ENCODE peak calls at places on chromosome 19, in eight cellular contexts. K is stimulated activated CD4-positive, alpha-beta T cell treated with anti-CD3 and anti-CD28 coated beads, Interleukin-2, amount 100 ng/mL, for 48 hours; W is stimulated activated effector memory CD8-positive, alpha-beta T cell treated with anti-CD3 and anti-CD28 coated beads, Interleukin-12 subunit alpha, Interleukin-12 subunit beta, amount 100 ng/mL, for 72 hours; H is endothelial cell; F is effector CD4-positive, alpha-beta T cell; E is activated T-cell treated with anti-CD3 and anti-CD28 coated beads, Interleukin-2, amount 50 U/mL, for 72 hours; I is H54; U is T-helper 1 cell. O is an unnamed sample.

GRCh38 chr19:17406039-17406886 is 833 bp upstream of the BST2 start:
- DNase-seq in H (no peak), W (no peak), F (no peak), U (peak; percentile 67), I (peak; percentile 73), K (no peak), E (peak; percentile 56), O (no peak)

GRCh38 chr19:11054628-11055027 is 34.6 kb upstream of the LDLR start:
- DNase-seq in F (no peak), E (no peak), W (no peak), U (no peak), K (no peak), I (no peak), H (no peak), O (no peak)

GRCh38 chr19:14516048-14516534 is 2.1 kb downstream of the DNAJB1 start:
- DNase-seq in W (no peak), I (no peak), H (no peak), K (no peak), U (no peak), F (no peak), E (no peak), O (no peak)

GRCh38 chr19:33887891-33888290 is 91.2 kb downstream of the KCTD15 start:
- DNase-seq in I (no peak), U (no peak), F (no peak), H (no peak), K (no peak), W (no peak), E (no peak), O (no peak)

GRCh38 chr19:32367063-32367462 is 21.7 kb downstream of the ZNF507 start:
- DNase-seq in U (no peak), H (no peak), I (no peak), F (no peak), K (no peak), E (no peak), W (no peak), O (no peak)

GRCh38 chr19:50332264-50333038 is 3.3 kb upstream of the KCNC3 start:
- DNase-seq in K (no peak), H (no peak), U (no peak), W (no peak), E (no peak), I (no peak), F (no peak), O (no peak)

GRCh38 chr19:19493841-19494546 is 21.4 kb downstream of the TSSK6 start:
- DNase-seq in U (no peak), E (no peak), K (no peak), W (no peak), I (no peak), H (no peak), F (no peak), O (no peak)

GRCh38 chr19:17743874-17744273 is 7.4 kb upstream of the FCHO1 start:
- DNase-seq in E (peak; percentile 29), I (no peak), U (no peak), K (no peak), F (no peak), W (no peak), H (no peak), O (no peak)

GRCh38 chr19:18224525-18225354 is 1.5 kb downstream of the PDE4C start:
- DNase-seq in K (peak; percentile 91), U (peak; percentile 94), I (peak; percentile 97), H (peak; percentile 98), F (peak; percentile 62), E (peak; percentile 97), W (peak; percentile 87), O (peak; percentile 99)

GRCh38 chr19:7348587-7349230 is at the start of gene ARHGEF18:
- DNase-seq in W (no peak), E (peak; percentile 35), H (no peak), I (no peak), U (peak; percentile 83), F (peak; percentile 26), K (no peak), O (no peak)

GRCh38 chr19:18000981-18001836 is 6.8 kb upstream of the ARRDC2 start:
- DNase-seq in E (peak; percentile 96), U (peak; percentile 94), H (peak; percentile 56), F (peak; percentile 94), I (peak; percentile 94), W (peak; percentile 86), K (peak; percentile 76), O (peak; percentile 78)

GRCh38 chr19:543912-544608 is at the start of gene GZMM:
- DNase-seq in E (peak; percentile 82), W (peak; percentile 56), K (peak; percentile 45), I (no peak), H (no peak), U (peak; percentile 80), F (peak; percentile 71), O (no peak)

GRCh38 chr19:45643927-45644771 is 5.0 kb upstream of the EML2 start:
- DNase-seq in K (no peak), W (no peak), U (no peak), H (no peak), I (no peak), F (no peak), E (no peak), O (no peak)

GRCh38 chr19:6711605-6712004 is 8.8 kb downstream of the C3 start:
- DNase-seq in W (no peak), E (no peak), H (no peak), U (no peak), I (no peak), F (no peak), K (no peak), O (no peak)

GRCh38 chr19:4889034-4889825 is 13.5 kb downstream of the ARRDC5 start:
- DNase-seq in K (no peak), E (no peak), H (no peak), F (no peak), W (no peak), U (no peak), I (peak; percentile 68), O (no peak)

GRCh38 chr19:37975071-37975470 is 68.1 kb downstream of the SIPA1L3 start:
- DNase-seq in F (no peak), W (no peak), E (no peak), I (no peak), H (no peak), K (no peak), U (no peak), O (no peak)

GRCh38 chr19:52689804-52690394 is 44.9 kb downstream of the ZNF611 start:
- DNase-seq in U (no peak), H (peak; percentile 37), K (peak; percentile 17), F (peak; percentile 17), I (no peak), E (peak; percentile 38), W (peak; percentile 24), O (peak; percentile 72)